ENCODE peak calls at places on chromosomes 6 and 20, in eight cellular contexts. N is colonic mucosa, D is WTC11, I is neural crest cell, R is cardiac fibroblast, F is lower lobe of right lung, L is astrocyte, W is choroid plexus epithelial cell. G is an unnamed sample.

GRCh38 chr20:46261456-46262253 is 46.6 kb downstream of the CDH22 start:
- DNase-seq in F (no peak), L (no peak), N (no peak), R (no peak), W (no peak), D (no peak), I (no peak), G (no peak)

GRCh38 chr20:24451428-24451827 is 18.0 kb upstream of the SYNDIG1 start:
- DNase-seq in D (no peak), I (no peak), R (no peak), N (no peak), L (no peak), W (no peak), F (no peak), G (no peak)

GRCh38 chr6:16575655-16576054 is 185.6 kb downstream of the ATXN1 start:
- DNase-seq in L (no peak), W (no peak), R (no peak), I (no peak), F (no peak), D (no peak), N (no peak), G (peak)

GRCh38 chr20:38217791-38218565 is 42.6 kb downstream of the KIAA1755 start:
- DNase-seq in N (no peak), F (no peak), R (peak), D (no peak), I (no peak), L (peak), W (peak), G (peak)

GRCh38 chr6:1502041-1502440 is 107.7 kb upstream of the FOXC1 start:
- DNase-seq in W (peak), L (no peak), D (no peak), F (no peak), N (no peak), I (no peak), R (peak), G (no peak)

GRCh38 chr20:24698706-24699206 is 229.3 kb downstream of the SYNDIG1 start:
- DNase-seq in W (no peak), D (no peak), I (no peak), R (no peak), L (no peak), N (no peak), F (no peak), G (no peak)

GRCh38 chr6:148747145-148747492 is 289 bp downstream of the UST start:
- DNase-seq in W (no peak), F (peak), N (peak), R (peak), D (peak), I (no peak), L (peak), G (peak)

GRCh38 chr6:15741405-15741804 is 78.6 kb upstream of the DTNBP1 start:
- DNase-seq in W (no peak), I (no peak), F (no peak), N (no peak), L (no peak), R (no peak), D (no peak), G (no peak)

GRCh38 chr20:2753456-2754040 is 46.9 kb downstream of the CPXM1 start:
- DNase-seq in R (no peak), D (no peak), F (peak), W (no peak), N (no peak), I (no peak), L (no peak), G (no peak)

DNA sequence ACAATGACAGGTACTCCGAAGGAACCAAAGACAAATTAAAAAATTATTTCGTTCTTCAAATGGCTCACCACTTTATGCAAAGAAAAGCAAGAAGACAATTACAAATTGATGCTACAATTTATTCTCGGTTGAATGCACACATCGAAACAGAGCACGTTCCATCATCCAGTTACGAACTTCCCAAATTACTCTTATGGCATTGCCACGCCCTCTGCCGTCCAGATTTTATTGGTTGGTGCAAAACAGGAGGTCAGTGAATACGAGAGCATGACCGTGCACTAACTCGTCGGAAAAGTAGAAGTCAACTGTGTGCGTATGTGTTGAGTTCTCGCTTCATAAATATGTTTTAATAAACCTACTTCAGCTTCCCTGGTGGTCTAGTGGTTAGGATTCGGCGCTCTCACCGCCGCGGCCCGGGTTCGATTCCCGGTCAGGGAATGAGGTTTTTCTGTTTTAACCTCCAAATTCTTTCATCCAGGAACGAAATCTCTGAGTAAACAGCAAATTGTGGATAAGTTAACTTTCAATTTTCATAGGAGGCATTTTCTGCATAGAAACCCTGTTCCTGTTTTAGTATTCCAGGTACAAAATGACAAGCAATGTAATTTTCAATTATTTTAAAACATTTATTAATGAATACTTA is 23.2 kb downstream of the ZNF311 start:
- DNase-seq in R (peak), I (peak), D (peak), W (peak), L (peak), F (peak), N (peak), G (peak)
- TF ChIP-seq CTCF in R (no peak), I (no peak), D (no peak), W (no peak), L (no peak), F (peak), N (no peak), G (no peak)

GRCh38 chr20:59743767-59744485 is 139.6 kb downstream of the PHACTR3 start:
- DNase-seq in F (no peak), W (no peak), D (peak), R (no peak), N (peak), I (no peak), L (no peak), G (peak)
- TF ChIP-seq CTCF in F (no peak), W (no peak), D (no peak), R (no peak), N (no peak), I (no peak), L (no peak), G (peak)

GRCh38 chr6:124551711-124552233 is 410.5 kb upstream of the RNF217 start:
- DNase-seq in L (peak), N (no peak), D (no peak), I (no peak), R (no peak), W (no peak), F (no peak), G (no peak)
- TF ChIP-seq CTCF in L (no peak), N (no peak), D (no peak), I (no peak), R (no peak), W (no peak), F (no peak), G (no peak)

DNA sequence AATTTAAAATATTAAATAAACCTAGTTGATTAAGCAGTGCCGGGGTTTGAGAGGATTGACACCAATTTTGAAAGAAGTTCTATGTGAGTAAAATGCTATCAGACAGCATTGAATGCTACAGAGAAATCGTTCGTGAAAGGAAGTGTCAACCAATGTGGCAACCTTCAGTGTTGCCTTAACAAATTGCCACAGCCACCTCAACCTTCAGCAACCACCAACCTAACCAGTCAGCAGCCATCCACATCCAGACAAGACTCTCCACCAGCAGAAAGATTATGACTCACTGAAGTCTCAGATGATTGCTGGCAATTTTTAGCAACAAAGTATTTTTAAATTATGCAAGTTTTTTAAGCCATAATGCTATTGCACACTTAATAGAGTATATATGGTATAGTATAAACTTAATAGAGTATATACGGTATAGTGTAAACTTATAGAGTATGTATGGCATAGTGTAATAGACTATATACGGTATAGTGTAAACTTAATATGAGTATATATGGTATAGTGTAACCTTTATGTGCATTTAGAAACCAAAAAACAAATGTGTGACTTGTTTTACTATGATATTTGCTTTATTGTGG is 65.3 kb upstream of the ID4 start:
- DNase-seq in R (peak), D (no peak), L (peak), N (no peak), F (no peak), W (peak), I (no peak), G (no peak)
- TF ChIP-seq CTCF in R (no peak), D (no peak), L (no peak), N (no peak), F (no peak), W (no peak), I (no peak), G (no peak)

DNA sequence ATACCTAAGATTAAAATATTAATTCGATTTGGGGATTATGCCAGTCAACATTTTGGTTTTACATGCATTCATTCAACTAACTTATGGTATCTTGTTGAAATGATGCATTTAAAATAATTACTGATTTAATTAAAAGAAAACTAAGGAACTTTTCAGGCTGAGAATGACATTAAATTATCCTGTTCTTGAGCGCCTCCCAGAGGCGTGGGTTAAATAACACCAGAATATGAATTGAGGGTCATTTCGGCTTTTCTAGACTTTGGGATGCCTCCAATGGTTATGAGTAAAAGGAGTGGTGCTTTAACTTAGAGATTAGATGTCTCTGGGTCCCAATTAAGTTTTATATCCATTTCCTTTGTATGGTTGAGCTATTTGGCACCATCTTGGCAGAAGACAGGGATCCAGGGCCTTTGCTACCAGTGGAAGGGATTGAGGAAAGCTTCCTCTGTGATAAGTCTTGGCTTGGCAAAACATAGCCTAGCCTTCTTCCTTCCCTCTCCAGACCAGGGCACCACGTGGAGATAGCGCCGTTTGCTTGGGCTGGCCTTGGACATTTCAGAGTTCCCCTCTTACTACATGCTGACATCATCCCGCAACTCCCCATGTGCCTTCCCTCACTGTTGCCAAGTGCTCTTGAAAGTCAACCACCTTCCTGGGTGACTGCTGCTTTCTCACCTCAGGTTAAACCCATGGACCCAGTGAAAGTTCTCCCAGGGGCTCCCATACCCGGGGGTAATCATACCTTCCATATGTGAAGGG is 28.7 kb downstream of the GNAS start:
- DNase-seq in F (no peak), W (no peak), I (no peak), N (no peak), R (no peak), L (no peak), D (no peak), G (no peak)
- TF ChIP-seq CTCF in F (no peak), W (peak), I (peak), N (no peak), R (no peak), L (no peak), D (no peak), G (peak)

GRCh38 chr20:19807901-19808300 is 49.8 kb downstream of the RIN2 start:
- DNase-seq in W (no peak), N (no peak), D (no peak), L (no peak), R (no peak), F (no peak), I (no peak), G (no peak)

GRCh38 chr20:19802099-19802491 is 44.0 kb downstream of the RIN2 start:
- DNase-seq in L (no peak), N (no peak), R (no peak), D (no peak), F (no peak), W (no peak), I (no peak), G (no peak)

GRCh38 chr20:19806806-19807691 is 49.0 kb downstream of the RIN2 start:
- DNase-seq in D (no peak), F (no peak), L (peak), N (no peak), W (peak), R (peak), I (no peak), G (no peak)

GRCh38 chr20:19799325-19799724 is 41.3 kb downstream of the RIN2 start:
- DNase-seq in D (no peak), N (no peak), R (no peak), W (no peak), I (no peak), L (no peak), F (no peak), G (no peak)

GRCh38 chr20:19802492-19803158 is 44.6 kb downstream of the RIN2 start:
- DNase-seq in N (peak), W (no peak), D (peak), I (no peak), R (no peak), L (peak), F (no peak), G (peak)
- TF ChIP-seq CTCF in N (peak), W (peak), D (no peak), I (peak), R (no peak), L (no peak), F (no peak), G (peak)

GRCh38 chr6:169661357-169661756 is 40.5 kb downstream of the WDR27 start:
- DNase-seq in L (no peak), I (no peak), N (no peak), D (no peak), W (no peak), F (no peak), R (no peak), G (no peak)
- TF ChIP-seq CTCF in L (no peak), I (no peak), N (no peak), D (no peak), W (no peak), F (no peak), R (no peak), G (no peak)

GRCh38 chr6:46134216-46134615 is 4.4 kb downstream of the ENPP4 start:
- DNase-seq in D (no peak), R (no peak), N (no peak), I (no peak), W (no peak), L (no peak), F (no peak), G (no peak)

GRCh38 chr6:46128476-46128875 is 1.3 kb upstream of the ENPP4 start:
- DNase-seq in D (no peak), F (no peak), W (no peak), R (no peak), I (no peak), N (no peak), L (no peak), G (no peak)

GRCh38 chr6:46130665-46131064 is 876 bp downstream of the ENPP4 start:
- DNase-seq in F (no peak), R (no peak), N (no peak), I (no peak), L (no peak), D (no peak), W (no peak), G (no peak)

GRCh38 chr6:46129301-46129633 is 522 bp upstream of the ENPP4 start:
- DNase-seq in L (no peak), F (no peak), R (no peak), W (no peak), N (no peak), D (no peak), I (no peak), G (no peak)

DNA sequence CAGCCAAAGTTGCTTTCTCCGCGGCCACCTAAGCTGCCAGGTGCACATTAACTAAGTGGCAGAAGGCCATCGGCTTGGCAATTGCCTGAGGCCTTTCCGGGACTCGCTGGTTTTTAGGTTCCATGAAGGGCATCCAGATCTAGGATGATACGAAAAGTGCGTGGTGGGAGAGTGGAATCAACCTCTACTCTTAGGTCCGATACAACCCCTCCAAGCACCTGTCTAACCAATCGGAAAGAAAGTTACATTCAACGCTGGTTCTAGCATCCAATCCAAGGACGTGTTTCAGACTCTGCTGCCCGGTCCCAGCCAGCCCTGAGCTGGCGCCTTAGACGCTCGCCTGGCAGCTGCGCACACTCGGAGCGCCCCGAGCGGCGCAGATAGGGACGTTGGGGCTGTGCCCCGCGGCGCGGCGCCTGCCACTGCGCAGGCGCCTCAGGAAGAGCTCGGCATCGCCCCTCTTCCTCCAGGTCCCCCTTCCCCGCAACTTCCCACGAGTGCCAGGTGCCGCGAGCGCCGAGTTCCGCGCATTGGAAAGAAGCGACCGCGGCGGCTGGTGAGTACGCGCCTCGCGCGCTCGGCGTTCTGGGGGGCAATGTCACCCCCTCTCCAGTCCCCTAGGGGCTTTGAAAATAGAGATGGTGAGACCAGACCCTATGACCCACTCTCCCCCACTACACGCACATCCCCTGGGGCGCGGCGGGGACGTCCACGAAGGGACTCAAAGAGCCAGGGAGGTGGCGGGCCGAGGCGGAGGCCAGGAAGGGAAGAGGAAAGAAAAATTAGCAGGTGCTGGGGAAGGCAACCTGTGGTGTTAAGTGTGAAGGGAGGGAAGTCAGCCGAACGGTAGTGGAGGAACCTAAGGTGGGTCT is at the start of gene ENPP4:
- DNase-seq in W (peak), L (peak), R (peak), N (peak), D (peak), F (peak), I (peak), G (peak)
- TF ChIP-seq CTCF in W (no peak), L (no peak), R (no peak), N (no peak), D (no peak), F (peak), I (peak), G (no peak)

DNA sequence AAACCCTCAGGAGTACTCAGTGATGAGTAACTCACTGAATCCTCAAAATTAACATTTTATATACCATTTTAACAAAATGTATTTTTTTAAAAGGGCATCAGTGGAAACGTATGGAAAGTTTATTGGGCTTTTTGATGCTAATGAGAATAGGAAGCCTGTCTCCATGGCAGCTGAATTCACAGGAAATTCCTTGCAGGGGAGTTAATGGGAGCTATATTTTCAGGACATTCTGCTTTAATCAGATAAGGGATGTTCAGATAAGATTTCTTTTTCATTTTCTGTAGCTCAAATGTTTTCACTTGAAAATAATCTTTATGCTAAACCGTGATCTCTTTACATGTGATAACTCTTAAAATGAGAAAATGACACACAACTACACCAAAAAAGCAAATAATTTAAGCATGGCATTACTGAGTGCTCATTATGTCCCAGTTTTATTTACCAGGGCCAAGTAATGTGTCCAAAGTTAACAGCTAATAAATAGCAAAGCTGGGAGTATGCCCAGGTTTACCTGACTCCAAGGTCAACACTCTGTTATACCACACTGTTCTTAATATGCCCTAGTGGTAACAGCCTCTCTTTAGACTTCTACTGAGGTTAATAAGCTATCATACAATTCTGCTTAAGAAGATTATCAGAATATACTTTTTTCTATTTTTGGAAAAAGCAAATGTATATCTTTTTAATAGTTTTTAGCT is 348.1 kb downstream of the GRIK2 start:
- DNase-seq in D (no peak), I (no peak), F (no peak), W (no peak), R (no peak), L (no peak), N (no peak), G (no peak)
- TF ChIP-seq CTCF in D (no peak), I (no peak), F (no peak), W (no peak), R (no peak), L (no peak), N (no peak), G (no peak)

G was measured in Calu3.